ENCODE peak calls at places on chromosome 19, in seven cellular contexts. J is sigmoid colon, X is GM12878, U is HL-60, N is K562, V is GM23338, G is stomach. A is an unnamed sample.

GRCh38 chr19:1161716-1162115 is 12.4 kb downstream of the SBNO2 start:
- DNase-seq in J (no peak), X (no peak), U (no peak), N (peak; percentile 77), V (no peak), G (peak; percentile 57), A (peak; percentile 40)

GRCh38 chr19:277581-278165 is 13.5 kb downstream of the PLPP2 start:
- DNase-seq in J (no peak), X (no peak), U (peak; percentile 23), N (peak; percentile 56), V (peak; percentile 84), G (no peak), A (no peak)

GRCh38 chr19:3984584-3984907 is 717 bp downstream of the EEF2 start:
- DNase-seq in J (no peak), X (no peak), U (no peak), N (no peak), V (no peak), G (no peak), A (no peak)

GRCh38 chr19:10535613-10536012 is 8.1 kb upstream of the ATG4D start:
- DNase-seq in J (no peak), X (no peak), U (no peak), N (no peak), V (no peak), G (no peak), A (no peak)

GRCh38 chr19:8221161-8221560 is 12.0 kb downstream of the CERS4 start:
- DNase-seq in J (no peak), X (no peak), U (no peak), N (no peak), V (no peak), G (peak; percentile 60), A (no peak)

GRCh38 chr19:16259385-16260159 is 61.9 kb downstream of the AP1M1 start:
- DNase-seq in J (no peak), X (peak; percentile 52), U (no peak), N (no peak), V (no peak), G (no peak), A (peak; percentile 68)

GRCh38 chr19:49655570-49656455 is 9.8 kb downstream of the IRF3 start:
- DNase-seq in J (no peak), X (no peak), U (no peak), N (no peak), V (no peak), G (no peak), A (no peak)

GRCh38 chr19:56153507-56153906 is 12.4 kb downstream of the ZNF444 start:
- DNase-seq in J (no peak), X (no peak), U (no peak), N (no peak), V (peak; percentile 90), G (no peak), A (no peak)

GRCh38 chr19:1361601-1362384 is 21.9 kb upstream of the NDUFS7 start:
- DNase-seq in J (no peak), X (no peak), U (no peak), N (no peak), V (no peak), G (no peak), A (no peak)

GRCh38 chr19:53037101-53038097 is 7.1 kb upstream of the ERVV-2 start:
- DNase-seq in J (no peak), X (no peak), U (no peak), N (peak; percentile 42), V (peak; percentile 87), G (no peak), A (no peak)

GRCh38 chr19:12766051-12766521 is 9.3 kb downstream of the HOOK2 start:
- DNase-seq in J (peak; percentile 93), X (no peak), U (peak; percentile 87), N (peak; percentile 72), V (peak; percentile 88), G (peak; percentile 93), A (peak; percentile 93)

GRCh38 chr19:41366089-41366488 is 2.1 kb upstream of the B9D2 start:
- DNase-seq in J (no peak), X (no peak), U (no peak), N (peak; percentile 60), V (peak; percentile 67), G (no peak), A (no peak)

GRCh38 chr19:48203227-48203793 is 32.8 kb downstream of the ZSWIM9 start:
- DNase-seq in J (no peak), X (no peak), U (no peak), N (peak; percentile 38), V (no peak), G (no peak), A (no peak)

GRCh38 chr19:48210005-48210404 is 39.5 kb downstream of the ZSWIM9 start:
- DNase-seq in J (no peak), X (no peak), U (no peak), N (no peak), V (no peak), G (no peak), A (no peak)

GRCh38 chr19:48206402-48207093 is 36.1 kb downstream of the ZSWIM9 start:
- DNase-seq in J (no peak), X (no peak), U (no peak), N (peak; percentile 61), V (no peak), G (peak; percentile 54), A (no peak)

DNA sequence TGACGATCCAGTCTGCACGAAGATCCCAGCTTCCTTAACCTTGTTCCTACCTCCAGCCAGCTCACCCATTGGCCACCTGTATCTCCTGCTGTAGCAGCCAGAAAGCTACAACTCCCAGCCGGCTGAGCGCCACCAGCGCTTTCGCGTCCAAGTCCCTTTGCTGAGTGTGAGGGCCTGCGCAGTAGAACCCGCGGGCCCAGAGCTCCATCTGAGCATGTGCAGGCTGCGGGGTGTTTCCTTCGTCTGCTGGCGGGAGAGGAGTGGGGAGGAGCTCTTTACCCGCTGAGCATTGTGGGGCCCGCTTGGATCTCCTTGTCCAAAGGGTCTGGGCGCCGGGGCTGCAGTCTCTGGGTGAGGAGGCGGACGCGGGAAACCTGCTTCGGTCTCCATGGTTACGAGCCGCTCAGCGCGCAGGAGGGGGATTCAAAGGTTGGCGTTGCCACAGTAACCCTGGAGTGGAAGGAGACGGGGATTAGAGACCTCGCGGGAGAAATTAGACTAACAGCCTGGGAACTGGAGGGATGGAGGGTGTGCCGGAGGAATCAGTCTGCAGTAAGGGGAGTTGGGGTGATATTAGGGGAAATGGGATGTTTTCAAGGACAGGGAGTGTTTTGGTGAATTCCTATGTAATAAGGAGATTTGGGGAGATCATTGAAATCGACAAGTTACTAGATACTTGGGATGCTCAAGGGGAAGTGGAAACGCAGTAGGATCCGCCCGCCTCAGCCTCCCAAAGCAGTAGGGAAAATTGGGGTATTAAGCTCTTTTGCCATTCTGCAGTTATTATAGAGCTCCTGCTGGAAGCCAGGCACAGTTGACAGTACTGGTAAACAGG is 33.5 kb downstream of the ZSWIM9 start:
- DNase-seq in J (peak; percentile 96), X (peak; percentile 91), U (peak; percentile 97), N (peak; percentile 98), V (peak; percentile 100), G (peak; percentile 95), A (peak; percentile 94)
- TF ChIP-seq CTCF in J (no peak), X (no peak), U (no peak), N (no peak), V (no peak), G (no peak), A (no peak)

DNA sequence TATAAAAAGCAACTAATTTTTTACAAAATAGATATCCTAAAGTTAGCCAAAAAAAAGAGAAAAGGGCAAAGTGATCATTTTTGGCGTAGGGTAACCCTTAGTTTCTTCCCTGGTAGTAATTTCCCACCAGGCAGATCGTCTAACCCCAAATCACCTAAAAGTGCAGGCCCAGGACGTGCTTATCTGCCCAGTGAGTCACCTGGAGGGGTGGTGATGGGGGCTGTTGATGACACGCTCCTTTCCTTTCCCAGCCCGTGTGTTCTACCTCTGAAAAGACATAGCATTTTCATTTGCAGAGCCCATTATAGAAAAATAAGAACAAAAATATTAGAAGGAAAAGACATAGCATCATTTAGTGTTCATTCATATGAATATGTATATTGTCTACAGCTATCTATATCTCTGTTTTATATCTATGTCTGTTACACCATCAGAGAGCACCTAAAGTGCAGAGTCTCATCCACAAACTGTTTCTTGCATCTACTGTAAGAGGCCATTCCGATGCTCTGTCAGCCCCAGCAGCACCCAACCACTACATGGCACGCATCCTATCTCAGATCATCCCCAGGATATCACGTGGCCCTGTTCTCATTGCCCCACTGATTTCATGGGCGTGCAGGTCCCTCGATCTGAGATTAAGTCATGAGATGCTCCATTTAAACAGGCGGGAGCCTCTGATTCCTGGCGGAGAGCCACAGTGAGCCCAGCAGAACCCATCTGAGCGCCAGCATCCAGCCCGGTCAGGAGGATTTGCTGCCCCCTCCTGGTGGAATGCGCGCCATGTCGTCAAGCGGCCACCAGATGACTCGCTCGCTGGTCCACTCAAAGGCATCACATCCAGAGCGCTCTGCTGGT is 8.5 kb upstream of the LILRB3 start:
- DNase-seq in J (peak; percentile 92), X (no peak), U (peak; percentile 78), N (peak; percentile 91), V (peak; percentile 97), G (peak; percentile 92), A (peak; percentile 91)
- TF ChIP-seq POLR2AphosphoS5 in J (peak; percentile 33), X (no peak), U (no peak), N (no peak), V (no peak), G (peak; percentile 12), A (no peak)

DNA sequence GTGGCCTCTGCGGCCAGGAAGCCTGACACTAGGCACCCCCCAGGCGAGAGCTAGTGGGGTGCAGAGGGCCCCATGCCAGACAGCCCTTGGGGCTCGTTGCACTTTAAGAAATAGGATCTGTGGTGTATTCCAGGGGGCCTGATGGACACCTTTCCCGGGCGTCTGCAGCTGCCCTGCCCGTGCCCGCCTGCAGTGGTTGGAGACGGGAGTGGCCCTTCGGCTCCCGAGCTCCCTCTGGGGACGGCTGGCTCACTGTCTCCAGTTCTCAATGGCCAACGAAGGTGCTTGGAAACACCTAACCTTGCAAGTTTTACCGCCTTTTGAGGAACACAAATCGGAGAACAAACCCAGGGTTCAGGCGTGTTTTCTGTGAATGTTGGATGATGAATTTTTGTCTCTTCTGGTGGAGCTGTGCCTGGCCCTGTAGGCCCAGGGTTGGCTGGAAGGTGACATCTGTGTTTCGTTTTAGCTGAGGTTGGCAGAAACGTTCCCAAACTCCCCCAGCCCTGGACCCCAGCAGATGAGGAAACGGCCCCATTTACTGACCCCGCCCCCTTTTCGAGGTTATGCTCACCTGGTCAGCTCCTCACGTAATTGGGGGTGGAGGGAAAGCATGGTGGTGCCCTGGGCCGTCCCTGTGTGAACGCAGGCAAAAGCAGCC is 17.4 kb upstream of the NPAS1 start:
- DNase-seq in J (no peak), X (no peak), U (no peak), N (no peak), V (peak; percentile 60), G (peak; percentile 45), A (peak; percentile 40)
- TF ChIP-seq CTCF in J (no peak), X (no peak), U (no peak), N (no peak), V (peak; percentile 44), G (no peak), A (peak; percentile 34)

DNA sequence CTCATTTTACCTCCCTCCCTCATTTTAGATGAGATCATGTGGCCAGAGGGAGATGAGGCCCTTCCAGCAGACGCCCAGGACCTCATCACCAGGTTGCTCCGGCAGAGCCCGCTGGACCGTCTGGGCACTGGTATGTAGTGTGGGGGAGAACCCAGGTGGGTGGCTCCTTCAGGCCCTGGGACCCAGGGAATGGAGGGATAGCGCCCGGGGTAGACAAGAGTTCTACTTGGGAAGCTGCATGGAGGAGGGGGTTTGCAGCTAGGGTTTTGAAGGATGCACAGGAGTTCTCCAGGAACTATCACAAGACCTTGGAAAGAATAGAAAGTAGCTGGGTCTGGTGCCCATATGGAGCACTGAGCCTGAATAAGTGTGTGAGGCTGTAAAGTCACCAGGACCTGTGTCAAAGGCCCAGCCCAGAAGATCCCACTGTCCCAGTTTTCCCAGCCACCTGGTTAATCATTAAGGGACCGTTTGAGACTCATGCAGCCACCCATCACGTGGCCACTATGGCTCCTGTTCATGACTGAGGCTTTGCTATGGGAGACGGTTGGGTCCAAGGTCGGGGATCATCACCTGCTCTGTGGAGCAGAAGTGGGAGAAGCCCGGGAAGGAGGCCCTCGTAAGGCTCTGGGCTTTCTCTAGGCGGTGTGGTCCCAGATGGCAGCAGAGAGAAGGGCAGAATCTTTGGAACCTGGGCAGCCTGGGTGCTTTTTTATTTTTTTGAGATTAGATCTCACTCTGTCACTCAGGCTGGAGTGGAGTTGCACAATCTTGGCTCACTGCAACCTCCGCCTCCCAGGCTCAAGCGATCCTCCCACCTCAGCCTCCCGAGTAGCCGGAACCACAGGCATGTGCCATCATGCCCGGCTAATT is 17.0 kb upstream of the PIK3R2 start:
- DNase-seq in J (no peak), X (no peak), U (no peak), N (no peak), V (no peak), G (no peak), A (peak; percentile 79)
- TF ChIP-seq POLR2AphosphoS5 in J (no peak), X (no peak), U (no peak), N (no peak), V (no peak), G (no peak), A (no peak)